ENCODE peak calls at places on chromosomes 13 and 19, in four cellular contexts. N is aorta, P is fibroblast of lung, A is GM23248. M is an unnamed sample. For H3K4me1, the result is how much of the 10 kb centered on the place peaks cover.

GRCh38 chr13:98487016-98487415 is 89.9 kb downstream of the STK24 start:
- DNase-seq in A (peak), N (no peak), P (peak), M (no peak)

GRCh38 chr19:7748756-7749155 is 1.4 kb upstream of the CD209 start:
- DNase-seq in N (no peak), A (peak), P (no peak), M (no peak)

GRCh38 chr19:28500982-28501633 is 711.8 kb downstream of the UQCRFS1 start:
- DNase-seq in N (no peak), A (no peak), P (no peak), M (no peak)

GRCh38 chr19:49361438-49362047 is 673 bp downstream of the TEAD2 start:
- DNase-seq in A (peak), P (peak), N (peak), M (peak)

GRCh38 chr19:29655648-29656335 is 9.5 kb upstream of the PLEKHF1 start:
- DNase-seq in A (no peak), P (no peak), N (no peak), M (no peak)

GRCh38 chr13:110308377-110309158 is 1.5 kb downstream of the COL4A2 start:
- DNase-seq in A (peak), P (peak), N (no peak), M (peak)

GRCh38 chr13:97273341-97273831 is 51.3 kb downstream of the MBNL2 start:
- DNase-seq in A (peak), N (no peak), P (peak), M (no peak)

GRCh38 chr13:21949818-21950429 is 279.1 kb downstream of the FGF9 start:
- DNase-seq in N (no peak), P (no peak), A (no peak), M (no peak)

GRCh38 chr19:39438270-39438934 is 2.7 kb upstream of the RPS16 start:
- DNase-seq in A (peak), P (peak), N (no peak), M (no peak)

GRCh38 chr13:48892311-48892710 is 83.4 kb upstream of the FNDC3A start:
- DNase-seq in P (peak), N (no peak), A (peak), M (no peak)

GRCh38 chr13:68816715-68817114 is 1290.9 kb upstream of the ATXN8OS start:
- DNase-seq in P (no peak), A (no peak), N (no peak), M (no peak)

GRCh38 chr19:16698914-16699313 is 20.7 kb upstream of the NWD1 start:
- DNase-seq in P (no peak), A (no peak), N (no peak), M (no peak)

GRCh38 chr13:87669379-87669978 is 1.7 kb upstream of the SLITRK5 start:
- DNase-seq in A (peak), P (peak), N (no peak), M (no peak)

GRCh38 chr13:49368688-49369087 is 75.2 kb downstream of the CAB39L start:
- DNase-seq in A (no peak), N (no peak), P (no peak), M (no peak)

GRCh38 chr13:80379245-80379644 is 38.3 kb upstream of the SPRY2 start:
- DNase-seq in P (peak), N (no peak), A (peak), M (no peak)

GRCh38 chr13:94061316-94061715 is 418.2 kb downstream of the DCT start:
- DNase-seq in N (no peak), A (peak), P (peak), M (no peak)

GRCh38 chr19:4933528-4933927 is 24.2 kb downstream of the UHRF1 start:
- DNase-seq in N (no peak), A (no peak), P (peak), M (no peak)

GRCh38 chr19:23531231-23531790 is 136.0 kb upstream of the ZNF91 start:
- DNase-seq in A (no peak), P (no peak), N (no peak), M (no peak)

GRCh38 chr19:17761148-17761547 is 9.9 kb downstream of the FCHO1 start:
- DNase-seq in N (no peak), P (no peak), A (no peak), M (no peak)

GRCh38 chr19:10713317-10713716 is 4.6 kb upstream of the DNM2 start:
- DNase-seq in P (no peak), A (no peak), N (no peak), M (no peak)

GRCh38 chr13:31043891-31044657 is 111.6 kb downstream of the TEX26 start:
- DNase-seq in N (peak), A (peak), P (peak), M (peak)

GRCh38 chr13:41613984-41614581 is 156.7 kb downstream of the RGCC start:
- DNase-seq in A (peak), N (peak), P (peak), M (peak)

GRCh38 chr19:45947926-45948325 is 25.7 kb downstream of the NOVA2 start:
- DNase-seq in A (peak), P (peak), N (no peak), M (no peak)

GRCh38 chr13:110314516-110315245 is 7.6 kb downstream of the COL4A2 start:
- DNase-seq in N (no peak), A (no peak), P (no peak), M (no peak)

GRCh38 chr19:44575116-44575700 is 38.2 kb upstream of the IGSF23 start:
- DNase-seq in N (no peak), P (no peak), A (no peak), M (no peak)

DNA sequence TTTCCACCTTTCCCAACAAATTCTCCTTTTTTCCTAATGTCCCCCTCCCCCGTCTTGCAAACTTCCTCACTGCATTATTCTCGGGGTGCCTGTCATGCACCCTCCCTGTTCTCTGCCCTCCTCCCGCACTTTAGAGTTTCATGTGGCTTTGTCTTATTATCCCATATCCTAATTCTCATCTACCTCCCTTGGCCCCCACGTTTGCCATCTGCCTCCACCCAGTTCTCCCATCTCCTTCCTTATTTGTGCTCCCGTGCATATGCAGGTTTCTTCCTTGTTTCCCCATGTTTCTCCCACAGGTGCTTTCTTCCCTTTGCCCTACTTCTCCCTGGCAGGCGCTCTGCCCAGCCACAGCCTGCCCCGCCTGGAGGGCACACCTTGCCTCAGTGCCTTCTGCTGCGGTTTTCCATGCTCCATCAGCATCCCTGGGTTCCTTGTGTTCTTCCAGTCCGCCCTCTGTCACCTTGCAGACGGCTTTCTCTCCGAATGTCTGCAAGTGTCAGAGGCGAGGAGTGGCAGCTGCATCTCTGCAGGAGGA is 1.5 kb downstream of the SPATA13 start:
- DNase-seq in N (no peak), A (no peak), P (no peak), M (no peak)
- H3K4me1 ChIP-seq in N (under half), A (under half), P (under half), M (under half)

DNA sequence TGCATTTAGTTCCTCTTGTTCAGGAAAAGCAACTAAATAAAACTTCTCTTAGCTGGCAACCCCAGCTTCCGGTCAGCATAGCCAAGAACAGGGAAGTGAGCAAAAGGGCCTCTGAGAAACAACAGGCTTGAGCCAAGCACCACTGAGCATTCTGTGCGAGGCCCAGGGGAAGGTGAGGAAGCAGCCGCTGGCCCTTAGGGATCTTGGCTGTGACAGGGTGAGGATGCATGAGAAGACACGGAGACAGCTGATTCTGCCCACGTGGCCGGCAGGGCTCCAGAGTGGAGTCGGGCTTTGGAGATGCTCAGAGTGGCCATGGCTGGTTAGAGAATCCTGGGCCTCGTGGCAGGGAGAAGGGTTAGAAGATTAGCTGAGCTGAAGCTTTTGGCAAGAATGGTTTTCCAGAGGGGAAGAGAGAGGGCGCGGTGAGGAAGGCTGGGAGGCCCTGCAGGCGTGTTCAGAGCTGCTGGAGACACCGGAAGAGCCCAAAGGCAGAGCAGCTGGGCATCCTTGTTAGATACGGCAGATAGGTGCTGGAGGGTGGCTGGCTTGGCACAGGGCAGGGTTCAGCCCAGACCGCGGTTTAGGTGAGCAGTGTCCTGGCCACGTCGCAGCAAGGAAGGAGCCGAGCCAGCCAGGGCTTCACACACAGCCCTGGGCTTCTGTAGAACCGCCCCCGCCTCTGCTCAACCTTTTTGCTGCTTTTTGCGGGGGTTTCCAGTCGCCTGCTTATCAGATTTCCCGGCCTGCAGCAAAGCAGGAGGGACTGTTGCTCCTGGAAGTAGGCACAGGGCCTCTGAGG is 17.3 kb downstream of the UPF1 start:
- DNase-seq in P (no peak), N (peak), A (peak), M (no peak)
- H3K4me1 ChIP-seq in P (under half), N (under half), A (under half), M (under half)

DNA sequence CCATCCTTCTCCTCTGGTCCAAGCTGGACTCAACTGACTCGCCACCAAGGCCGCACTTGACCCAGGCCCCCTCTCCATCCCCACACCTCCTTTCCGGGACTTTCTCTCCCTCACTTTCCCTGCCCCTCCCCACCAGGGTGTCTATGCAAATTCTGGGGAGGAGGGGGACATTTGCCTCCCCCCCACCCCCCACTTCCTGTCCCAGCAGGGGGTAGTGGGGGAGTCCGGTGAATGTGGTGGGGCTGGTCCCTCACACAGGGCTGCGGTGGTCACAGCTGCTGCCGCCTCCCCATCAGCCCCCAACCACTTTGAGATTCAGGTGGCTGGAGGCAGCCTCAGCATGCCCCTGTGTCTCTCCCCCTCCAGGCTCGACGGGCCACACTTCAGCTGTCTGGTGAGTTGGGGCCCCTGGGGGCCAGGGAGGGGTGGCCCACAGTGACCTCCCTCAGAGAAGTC is 870 bp downstream of the SPIB start:
- DNase-seq in N (no peak), P (no peak), A (no peak), M (no peak)
- H3K4me1 ChIP-seq in N (under half), P (under half), A (under half), M (under half)

GRCh38 chr13:32687275-32687674 is 101.0 kb downstream of the PDS5B start:
- DNase-seq in N (no peak), A (no peak), P (no peak), M (no peak)
- H3K4me1 ChIP-seq in N (under half), A (under half), P (under half), M (under half)

GRCh38 chr19:1247747-1248453 is 483 bp upstream of the MIDN start:
- DNase-seq in N (peak), A (peak), P (peak), M (no peak)

GRCh38 chr19:1243768-1244692 is 2.5 kb downstream of the ATP5F1D start:
- DNase-seq in A (peak), N (peak), P (peak), M (no peak)

GRCh38 chr19:1245884-1246816 is 2.2 kb upstream of the MIDN start:
- DNase-seq in N (no peak), P (no peak), A (no peak), M (no peak)

GRCh38 chr19:1245468-1245867 is 2.9 kb upstream of the MIDN start:
- DNase-seq in N (peak), P (no peak), A (no peak), M (no peak)

DNA sequence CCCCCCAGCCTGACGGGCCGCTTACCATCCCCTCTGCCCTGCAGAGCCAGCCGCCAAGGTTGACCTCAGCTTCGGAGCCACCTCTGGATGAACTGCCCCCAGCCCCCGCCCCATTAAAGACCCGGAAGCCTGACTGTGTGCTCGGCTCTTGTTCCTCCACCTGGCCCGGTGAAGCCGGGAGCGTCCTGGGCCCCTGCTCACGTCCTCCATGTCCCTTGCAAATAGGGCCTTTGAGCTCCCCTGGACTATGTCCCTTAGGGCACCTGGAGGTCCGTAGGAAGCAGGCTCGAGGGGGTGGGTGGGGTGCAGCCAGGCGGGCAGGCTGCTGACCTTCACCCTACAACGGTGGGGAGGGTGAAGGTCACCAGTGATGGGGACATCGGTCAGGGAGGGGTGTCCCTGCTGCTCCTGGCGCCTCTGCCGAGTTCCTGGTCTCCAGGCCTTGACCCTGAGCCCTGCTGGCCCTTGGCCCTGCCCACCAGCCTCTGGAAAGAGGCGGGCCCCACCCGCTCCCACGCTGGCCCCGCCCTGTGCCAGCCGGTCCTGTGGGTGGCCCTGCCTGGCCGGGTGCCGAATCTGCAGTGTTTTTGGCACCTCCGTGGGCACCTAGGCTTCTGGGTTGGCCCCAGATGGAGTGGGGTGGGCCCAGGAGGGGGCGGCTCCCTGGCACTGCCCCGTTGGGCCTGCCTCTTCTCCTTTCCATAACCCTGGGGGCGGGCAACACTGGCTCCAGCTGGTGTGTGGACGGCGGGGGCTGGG is 3.3 kb downstream of the ATP5F1D start:
- DNase-seq in P (no peak), N (peak), A (peak), M (no peak)
- H3K4me1 ChIP-seq in P (under half), N (under half), A (under half), M (under half)

GRCh38 chr19:33008738-33009137 is 36.7 kb downstream of the FAAP24 start:
- DNase-seq in N (no peak), A (no peak), P (no peak), M (no peak)
- H3K4me1 ChIP-seq in N (under half), A (under half), P (under half), M (under half)

GRCh38 chr13:35469781-35470380 is 6.6 kb downstream of the MAB21L1 start:
- DNase-seq in P (no peak), A (peak), N (no peak), M (no peak)

GRCh38 chr13:35470671-35471465 is 5.6 kb downstream of the MAB21L1 start:
- DNase-seq in P (peak), A (peak), N (peak), M (peak)

GRCh38 chr13:35474551-35474950 is 1.9 kb downstream of the MAB21L1 start:
- DNase-seq in P (no peak), N (no peak), A (peak), M (no peak)

GRCh38 chr13:35471466-35472307 is 4.8 kb downstream of the MAB21L1 start:
- DNase-seq in A (peak), P (no peak), N (no peak), M (peak)

GRCh38 chr13:35472308-35473008 is 4.0 kb downstream of the MAB21L1 start:
- DNase-seq in A (peak), N (no peak), P (no peak), M (no peak)
- H3K4me1 ChIP-seq in A (under half), N (under half), P (under half), M (under half)

GRCh38 chr19:6740589-6741348 is 1.3 kb downstream of the TRIP10 start:
- DNase-seq in N (peak), P (peak), A (peak), M (peak)

GRCh38 chr19:6739390-6739883 is at the start of gene TRIP10:
- DNase-seq in N (peak), P (peak), A (peak), M (peak)

GRCh38 chr19:6737873-6738725 is 719 bp upstream of the GPR108 start:
- DNase-seq in A (peak), P (peak), N (peak), M (peak)

GRCh38 chr19:6738726-6739389 is 622 bp upstream of the TRIP10 start:
- DNase-seq in P (no peak), N (no peak), A (peak), M (no peak)

GRCh38 chr19:6739884-6740588 is 556 bp downstream of the TRIP10 start:
- DNase-seq in A (peak), N (no peak), P (no peak), M (no peak)
- H3K4me1 ChIP-seq in A (under half), N (under half), P (under half), M (under half)